ENCODE peak calls at places on chromosomes 4 and X, in four cellular contexts. E is activated CD8-positive, alpha-beta T cell treated with anti-CD3 and anti-CD28 coated beads for 36 hours; X is mesothelial cell of epicardium; D is endothelial cell of umbilical vein. H is an unnamed sample.
A peak's percentile ranks its signal among the peaks of the same experiment; 100 is the strongest.

GRCh38 chr4:40340034-40340433 is 4.9 kb downstream of the CHRNA9 start:
- DNase-seq in E (peak; percentile 16), X (no peak), D (no peak), H (no peak)

GRCh38 chr4:158801066-158801465 is 32.2 kb downstream of the FNIP2 start:
- DNase-seq in E (no peak), X (no peak), D (no peak), H (no peak)

GRCh38 chrX:76919761-76920160 is 492.3 kb downstream of the MAGEE1 start:
- DNase-seq in E (no peak), X (no peak), D (no peak), H (no peak)

GRCh38 chr4:2024683-2025082 is 15.9 kb upstream of the NELFA start:
- DNase-seq in E (no peak), X (no peak), D (no peak), H (no peak)

GRCh38 chr4:115852767-115853091 is 739.3 kb upstream of the NDST4 start:
- DNase-seq in E (no peak), X (no peak), D (no peak), H (no peak)

GRCh38 chr4:177450421-177451107 is 8.3 kb upstream of the AGA start:
- DNase-seq in E (no peak), X (no peak), D (no peak), H (no peak)

GRCh38 chr4:173528378-173529321 is 1.4 kb downstream of the HAND2 start:
- DNase-seq in E (no peak), X (no peak), D (no peak), H (no peak)

GRCh38 chr4:158170691-158171455 is 2.0 kb downstream of the GASK1B start:
- DNase-seq in E (peak; percentile 45), X (no peak), D (peak; percentile 89), H (no peak)

GRCh38 chr4:162732871-162733270 is 433.8 kb downstream of the NAF1 start:
- DNase-seq in E (no peak), X (no peak), D (no peak), H (no peak)

GRCh38 chr4:26372525-26373172 is 51.8 kb downstream of the RBPJ start:
- DNase-seq in E (peak; percentile 57), X (no peak), D (peak; percentile 68), H (peak; percentile 21)

GRCh38 chrX:111402378-111402777 is 9.6 kb downstream of the DCX start:
- DNase-seq in E (no peak), X (no peak), D (no peak), H (no peak)

GRCh38 chr4:133581971-133582619 is 433.0 kb downstream of the PCDH10 start:
- DNase-seq in E (no peak), X (no peak), D (no peak), H (no peak)

GRCh38 chr4:4619821-4620220 is 78.0 kb upstream of the STX18 start:
- DNase-seq in E (no peak), X (no peak), D (no peak), H (no peak)

GRCh38 chr4:126028871-126029270 is 714.1 kb downstream of the FAT4 start:
- DNase-seq in E (no peak), X (no peak), D (no peak), H (peak; percentile 59)

GRCh38 chrX:104469771-104470170 is 96.2 kb upstream of the IL1RAPL2 start:
- DNase-seq in E (no peak), X (no peak), D (no peak), H (no peak)

GRCh38 chr4:39020130-39020529 is 12.1 kb downstream of the TMEM156 start:
- DNase-seq in E (no peak), X (no peak), D (peak; percentile 68), H (no peak)

GRCh38 chr4:153530284-153530995 is 64.3 kb downstream of the TMEM131L start:
- DNase-seq in E (peak; percentile 70), X (no peak), D (peak; percentile 74), H (no peak)

GRCh38 chr4:42331914-42332368 is 65.3 kb upstream of the SHISA3 start:
- DNase-seq in E (no peak), X (no peak), D (peak; percentile 88), H (no peak)

GRCh38 chr4:75598390-75598789 is 31.9 kb downstream of the CDKL2 start:
- DNase-seq in E (no peak), X (no peak), D (no peak), H (peak; percentile 1)

GRCh38 chrX:155143959-155144548 is 72.2 kb upstream of the VBP1 start:
- DNase-seq in E (no peak), X (no peak), D (no peak), H (no peak)

GRCh38 chr4:145154573-145154972 is 25.8 kb downstream of the OTUD4 start:
- DNase-seq in E (peak; percentile 11), X (no peak), D (peak; percentile 73), H (no peak)

GRCh38 chr4:123127218-123127617 is 204.8 kb upstream of the NUDT6 start:
- DNase-seq in E (no peak), X (no peak), D (peak; percentile 67), H (no peak)

GRCh38 chr4:158789853-158790252 is 21.0 kb downstream of the FNIP2 start:
- DNase-seq in E (no peak), X (no peak), D (no peak), H (no peak)

GRCh38 chr4:17854076-17854475 is 43.3 kb downstream of the NCAPG start:
- DNase-seq in E (no peak), X (no peak), D (no peak), H (no peak)

GRCh38 chr4:39526810-39527295 is 386 bp downstream of the UGDH start:
- DNase-seq in E (peak; percentile 65), X (no peak), D (no peak), H (no peak)

GRCh38 chr4:99945718-99946345 is 586 bp downstream of the DNAJB14 start:
- DNase-seq in E (no peak), X (peak; percentile 23), D (peak; percentile 49), H (no peak)

GRCh38 chr4:139828966-139829662 is 163.5 kb downstream of the MGST2 start:
- DNase-seq in E (no peak), X (no peak), D (no peak), H (no peak)

GRCh38 chr4:42750091-42750490 is 93.2 kb upstream of the ATP8A1 start:
- DNase-seq in E (peak; percentile 46), X (no peak), D (peak; percentile 18), H (no peak)

GRCh38 chrX:12974217-12974796 is 603 bp upstream of the TMSB4X start:
- DNase-seq in E (peak; percentile 72), X (no peak), D (peak; percentile 58), H (no peak)

GRCh38 chrX:134569306-134569705 is 89.0 kb downstream of the PLAC1 start:
- DNase-seq in E (no peak), X (no peak), D (no peak), H (no peak)

GRCh38 chrX:38225093-38225492 is 4.4 kb upstream of the SRPX start:
- DNase-seq in E (no peak), X (no peak), D (no peak), H (no peak)

GRCh38 chr4:185011408-185011807 is 6.9 kb upstream of the HELT start:
- DNase-seq in E (peak; percentile 30), X (no peak), D (no peak), H (no peak)

GRCh38 chr4:181909368-181909767 is 333.8 kb upstream of the TENM3 start:
- DNase-seq in E (no peak), X (no peak), D (no peak), H (peak; percentile 78)

GRCh38 chr4:105619193-105619931 is 66.9 kb downstream of the ARHGEF38 start:
- DNase-seq in E (no peak), X (no peak), D (peak; percentile 70), H (no peak)

GRCh38 chr4:78543424-78544238 is 7.9 kb upstream of the ANXA3 start:
- DNase-seq in E (no peak), X (no peak), D (peak; percentile 24), H (no peak)

GRCh38 chrX:137194164-137194563 is 160.4 kb upstream of the GPR101 start:
- DNase-seq in E (peak; percentile 25), X (no peak), D (peak; percentile 5), H (no peak)

GRCh38 chrX:49178537-49178936 is 6.8 kb downstream of the PLP2 start:
- DNase-seq in E (no peak), X (no peak), D (no peak), H (no peak)

GRCh38 chrX:42755820-42756219 is 22.1 kb downstream of the PPP1R2C start:
- DNase-seq in E (no peak), X (no peak), D (peak; percentile 78), H (no peak)

GRCh38 chr4:13902141-13902540 is 274.6 kb upstream of the BOD1L1 start:
- DNase-seq in E (no peak), X (no peak), D (no peak), H (no peak)

GRCh38 chr4:13905543-13905942 is 278.0 kb upstream of the BOD1L1 start:
- DNase-seq in E (no peak), X (no peak), D (no peak), H (peak; percentile 59)

GRCh38 chr4:13906727-13907126 is 279.2 kb upstream of the BOD1L1 start:
- DNase-seq in E (no peak), X (no peak), D (no peak), H (no peak)

GRCh38 chr4:13903851-13904340 is 276.4 kb upstream of the BOD1L1 start:
- DNase-seq in E (no peak), X (no peak), D (no peak), H (no peak)

DNA sequence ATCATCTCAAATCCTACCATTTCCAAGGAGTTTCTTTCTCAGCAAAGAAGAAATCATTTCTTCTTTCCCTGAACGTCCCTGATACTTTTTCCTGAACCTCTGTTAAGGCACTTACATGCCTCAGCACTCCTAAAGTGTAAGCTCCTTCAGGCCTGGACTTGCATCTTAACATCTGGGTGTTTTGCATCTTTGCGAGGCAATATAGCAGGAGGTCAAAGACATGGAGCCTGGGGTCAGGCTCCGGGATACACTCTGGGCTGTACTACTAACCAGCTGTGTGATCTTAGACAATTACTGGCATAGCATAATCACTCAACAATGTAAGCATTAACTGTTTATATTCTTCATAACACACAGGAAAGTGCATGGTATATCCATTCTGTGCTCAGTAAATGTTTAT is 275.5 kb upstream of the BOD1L1 start:
- DNase-seq in E (no peak), X (no peak), D (no peak), H (no peak)
- TF ChIP-seq CTCF in E (no peak), X (no peak), D (no peak), H (no peak)

GRCh38 chr4:83371936-83372335 is 37.3 kb upstream of the HPSE start:
- DNase-seq in E (no peak), X (no peak), D (no peak), H (no peak)
- TF ChIP-seq CTCF in E (no peak), X (no peak), D (no peak), H (no peak)

GRCh38 chr4:119559044-119559647 is 69.5 kb downstream of the PDE5A start:
- DNase-seq in E (no peak), X (no peak), D (peak; percentile 61), H (no peak)
- TF ChIP-seq CTCF in E (peak; percentile 47), X (peak; percentile 62), D (peak; percentile 10), H (peak; percentile 45)

DNA sequence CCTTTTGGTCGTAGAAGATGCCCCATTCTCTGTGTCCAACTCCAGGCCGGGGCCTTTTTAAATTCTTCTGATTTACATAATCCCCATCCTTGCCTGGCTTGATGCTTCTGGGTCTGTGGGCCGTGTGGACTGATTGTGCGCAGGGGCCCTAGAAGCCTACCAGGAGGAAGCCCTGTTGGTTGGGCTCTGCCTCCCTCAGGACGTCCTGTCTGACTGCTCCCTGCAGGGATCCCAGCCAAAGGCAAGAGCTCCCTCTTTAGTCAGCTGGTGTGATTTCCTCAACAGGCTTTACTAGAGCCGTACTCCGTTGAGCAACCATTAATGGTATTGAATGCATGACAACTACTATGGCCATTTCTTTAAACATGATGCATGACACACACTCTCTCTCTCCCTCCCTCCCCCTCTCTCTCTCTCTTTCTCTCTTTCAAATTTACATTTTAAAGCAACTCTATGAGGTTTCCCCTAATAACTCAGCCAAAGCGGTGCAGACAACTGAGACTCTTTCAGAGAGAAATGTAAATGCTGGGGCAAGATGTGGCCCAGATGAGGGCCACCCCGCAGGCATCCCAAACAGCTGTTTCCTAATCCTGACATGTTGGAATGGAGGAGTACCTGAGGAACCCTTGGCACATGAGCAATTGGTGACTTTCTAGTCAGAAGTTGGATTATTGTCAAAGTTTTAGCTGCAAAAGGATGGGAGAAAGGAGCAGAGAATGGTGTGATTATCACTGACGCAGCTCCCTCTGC is 117.3 kb downstream of the DRD5 start:
- DNase-seq in E (peak; percentile 36), X (no peak), D (peak; percentile 9), H (no peak)
- TF ChIP-seq CTCF in E (no peak), X (no peak), D (no peak), H (no peak)